ENCODE peak calls at places on chromosomes 1 and 21, in five cellular contexts. U, X, B, Z and H are unnamed samples.

GRCh38 chr1:52007228-52008073 is 17.0 kb upstream of the RAB3B start:
- DNase-seq in B (no peak), Z (no peak), U (no peak), X (no peak), H (peak; percentile 31)

GRCh38 chr1:37930246-37931142 is 16.4 kb downstream of the INPP5B start:
- DNase-seq in B (peak; percentile 35), X (peak; percentile 13), Z (no peak), U (peak; percentile 63), H (no peak)

GRCh38 chr21:27190601-27191000 is 223.7 kb upstream of the ADAMTS5 start:
- DNase-seq in U (peak; percentile 19), B (no peak), X (peak; percentile 50), Z (no peak), H (no peak)

GRCh38 chr1:112923956-112924349 is 32.0 kb downstream of the SLC16A1 start:
- DNase-seq in X (no peak), B (no peak), Z (no peak), U (no peak), H (no peak)

GRCh38 chr1:44616991-44617702 is 57.1 kb downstream of the TMEM53 start:
- DNase-seq in U (peak; percentile 68), X (peak; percentile 34), Z (peak; percentile 26), B (no peak), H (no peak)

GRCh38 chr1:36154765-36155559 is 998 bp upstream of the MAP7D1 start:
- DNase-seq in Z (peak; percentile 39), B (no peak), X (no peak), U (peak; percentile 55), H (no peak)

GRCh38 chr1:94676686-94677085 is 135.1 kb upstream of the F3 start:
- DNase-seq in B (no peak), Z (peak; percentile 58), U (no peak), X (no peak), H (no peak)

GRCh38 chr1:155125511-155125945 is 2.1 kb upstream of the EFNA1 start:
- DNase-seq in Z (no peak), B (no peak), X (no peak), U (no peak), H (no peak)

GRCh38 chr1:177219458-177220390 is 49.0 kb downstream of the BRINP2 start:
- DNase-seq in Z (no peak), U (peak; percentile 46), X (no peak), B (no peak), H (no peak)

GRCh38 chr1:225418598-225418997 is 9.2 kb downstream of the LBR start:
- DNase-seq in Z (no peak), U (no peak), B (no peak), X (no peak), H (no peak)

GRCh38 chr21:34018185-34018584 is 55.2 kb upstream of the MRPS6 start:
- DNase-seq in U (no peak), Z (no peak), B (no peak), X (no peak), H (no peak)

GRCh38 chr21:34017127-34017961 is 56.0 kb upstream of the MRPS6 start:
- DNase-seq in Z (no peak), B (no peak), U (no peak), X (no peak), H (no peak)

GRCh38 chr21:34019402-34019801 is 54.0 kb upstream of the MRPS6 start:
- DNase-seq in X (no peak), Z (no peak), U (no peak), B (no peak), H (no peak)

GRCh38 chr21:34020005-34020847 is 53.2 kb upstream of the MRPS6 start:
- DNase-seq in X (no peak), B (no peak), Z (no peak), U (no peak), H (no peak)

DNA sequence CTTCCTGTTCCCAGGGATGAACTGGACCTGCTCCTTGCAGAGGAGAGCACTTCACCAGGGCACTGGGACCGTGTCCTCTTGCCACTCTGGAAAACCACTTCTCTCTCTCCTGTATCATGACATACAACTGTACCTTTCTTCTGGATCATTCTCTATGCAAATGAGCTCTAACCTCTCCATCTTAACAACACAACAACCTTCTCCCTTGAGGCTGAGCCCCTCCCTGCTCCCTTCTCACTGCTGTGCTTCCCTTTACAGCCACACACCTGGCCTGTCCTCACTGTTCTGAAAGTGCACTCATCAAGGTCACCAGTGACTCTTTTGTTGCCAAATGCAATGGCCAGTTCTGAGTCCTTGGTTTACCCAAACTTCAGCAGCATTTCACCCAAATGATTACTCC is 54.5 kb upstream of the MRPS6 start:
- DNase-seq in B (no peak), U (no peak), X (no peak), Z (no peak), H (no peak)
- H3K27ac ChIP-seq in B (no peak overlapping the region), U (no peak overlapping the region), X (no peak overlapping the region), Z (no peak overlapping the region), H (no peak overlapping the region)

GRCh38 chr1:4664601-4665000 is 10.2 kb downstream of the AJAP1 start:
- DNase-seq in U (no peak), B (no peak), X (no peak), Z (no peak), H (no peak)

GRCh38 chr1:4668738-4669700 is 14.6 kb downstream of the AJAP1 start:
- DNase-seq in U (no peak), B (no peak), X (no peak), Z (no peak), H (no peak)

GRCh38 chr1:4664095-4664494 is 9.7 kb downstream of the AJAP1 start:
- DNase-seq in X (no peak), Z (no peak), U (no peak), B (no peak), H (no peak)

GRCh38 chr1:4662723-4663122 is 8.3 kb downstream of the AJAP1 start:
- DNase-seq in Z (no peak), X (no peak), U (no peak), B (no peak), H (no peak)

GRCh38 chr1:4665456-4665855 is 11.0 kb downstream of the AJAP1 start:
- DNase-seq in X (no peak), Z (no peak), U (no peak), B (no peak), H (no peak)
- H3K27me3 ChIP-seq in X (no peaks in the 10 kb centered on the region), Z (no peaks in the 10 kb centered on the region), U (peaks cover 18% of the 10 kb centered on the region), B (no peaks in the 10 kb centered on the region), H (no peaks in the 10 kb centered on the region)

GRCh38 chr1:201475121-201475520 is 6.1 kb upstream of the PHLDA3 start:
- DNase-seq in U (no peak), B (no peak), Z (no peak), X (peak; percentile 72), H (no peak)
- H3K27ac ChIP-seq in U (no peak overlapping the region), B (no peak overlapping the region), Z (no peak overlapping the region), X (no peak overlapping the region), H (no peak overlapping the region)

DNA sequence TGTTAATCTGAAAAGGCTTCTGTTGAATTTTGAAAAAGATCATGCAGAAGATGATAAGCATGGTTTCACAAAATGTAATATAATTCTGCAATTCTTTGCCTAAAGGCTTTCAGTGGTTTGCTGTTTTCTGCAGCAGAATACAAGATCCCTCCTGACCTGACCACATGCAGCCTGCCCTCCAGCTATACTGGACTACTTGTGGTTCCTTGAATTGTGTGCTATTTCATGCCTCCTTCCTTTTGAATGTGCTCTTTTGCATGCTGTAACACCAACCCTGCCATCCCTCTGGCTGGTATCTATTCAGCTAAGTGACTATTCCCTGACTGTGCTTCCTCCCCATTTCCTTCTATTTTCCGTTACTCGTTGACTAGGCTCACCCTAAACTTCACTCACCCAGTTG is 55.5 kb downstream of the CACNA1E start:
- DNase-seq in Z (no peak), X (no peak), B (no peak), U (no peak), H (no peak)
- H3K27me3 ChIP-seq in Z (no peaks in the 10 kb centered on the region), X (no peaks in the 10 kb centered on the region), B (peaks cover 3% of the 10 kb centered on the region), U (peaks cover 17% of the 10 kb centered on the region), H (no peaks in the 10 kb centered on the region)